ENCODE peak calls at places on chromosomes 3 and 15, in nine cellular contexts. J is type B pancreatic cell; Q is mesothelial cell of epicardium; T is heart left ventricle; V is CD4-positive, alpha-beta T cell; M is PC-9; Y is glutamatergic neuron; A is WTC11; C is uterus. W is an unnamed sample.
A peak's percentile ranks its signal among the peaks of the same experiment; 100 is the strongest.

GRCh38 chr15:34119291-34119690 is 17.4 kb downstream of the PGBD4 start:
- DNase-seq in J (no peak), Q (no peak), T (no peak), V (no peak), M (no peak), Y (no peak), A (no peak), C (no peak), W (no peak)

GRCh38 chr15:84797212-84797611 is 19.9 kb upstream of the ALPK3 start:
- DNase-seq in J (no peak), Q (no peak), T (no peak), V (no peak), M (no peak), Y (no peak), A (no peak), C (no peak), W (no peak)

GRCh38 chr15:34223904-34224596 is 766 bp upstream of the EMC4 start:
- DNase-seq in J (no peak), Q (no peak), T (no peak), V (no peak), M (no peak), Y (no peak), A (no peak), C (no peak), W (no peak)

GRCh38 chr3:20747736-20748135 is 561.7 kb upstream of the SGO1 start:
- DNase-seq in J (no peak), Q (no peak), T (no peak), V (no peak), M (no peak), Y (no peak), A (no peak), C (no peak), W (no peak)

GRCh38 chr3:190404715-190405114 is 16.8 kb downstream of the CLDN16 start:
- DNase-seq in J (no peak), Q (no peak), T (no peak), V (no peak), M (peak; percentile 72), Y (no peak), A (no peak), C (no peak), W (no peak)

GRCh38 chr3:171458857-171459129 is 1.4 kb downstream of the TNIK start:
- DNase-seq in J (no peak), Q (no peak), T (no peak), V (no peak), M (no peak), Y (no peak), A (peak; percentile 44), C (no peak), W (no peak)

GRCh38 chr3:84223512-84223911 is 735.3 kb upstream of the CADM2 start:
- DNase-seq in J (no peak), Q (no peak), T (no peak), V (no peak), M (no peak), Y (no peak), A (no peak), C (no peak), W (no peak)

GRCh38 chr3:155704041-155704440 is 40.8 kb downstream of the PLCH1 start:
- DNase-seq in J (no peak), Q (no peak), T (no peak), V (no peak), M (no peak), Y (no peak), A (no peak), C (no peak), W (no peak)

GRCh38 chr3:197421021-197421420 is 122.6 kb upstream of the DLG1 start:
- DNase-seq in J (no peak), Q (no peak), T (no peak), V (no peak), M (no peak), Y (no peak), A (no peak), C (no peak), W (no peak)

GRCh38 chr3:28856796-28857195 is 424.1 kb upstream of the RBMS3 start:
- DNase-seq in J (no peak), Q (no peak), T (no peak), V (no peak), M (no peak), Y (no peak), A (no peak), C (no peak), W (no peak)

GRCh38 chr15:51401872-51402517 is 60.5 kb downstream of the GLDN start:
- DNase-seq in J (no peak), Q (no peak), T (peak; percentile 40), V (no peak), M (no peak), Y (peak; percentile 62), A (peak; percentile 76), C (no peak), W (no peak)

DNA sequence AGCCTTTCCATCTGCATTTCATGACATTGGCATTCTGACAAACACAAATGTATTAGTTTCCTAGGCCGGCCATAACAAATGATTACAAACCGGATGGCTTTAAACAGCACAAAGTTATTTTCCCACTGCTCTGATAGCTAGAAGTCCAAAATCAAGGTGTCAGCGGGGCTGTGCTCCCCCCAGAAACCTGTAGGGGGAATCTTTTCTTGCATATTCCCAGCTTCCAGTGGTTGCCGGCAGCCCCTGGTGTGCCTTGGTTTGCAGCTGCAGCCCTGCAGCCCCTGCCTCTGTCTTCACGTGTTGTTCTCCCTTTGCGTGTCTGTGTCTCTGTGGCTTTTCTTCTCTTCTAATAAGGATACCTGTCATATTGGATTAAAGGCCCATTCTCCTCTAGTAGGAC is 79.0 kb upstream of the CDV3 start:
- DNase-seq in J (no peak), Q (no peak), T (no peak), V (no peak), M (no peak), Y (peak; percentile 39), A (peak; percentile 73), C (no peak), W (no peak)
- TF ChIP-seq CTCF in J (peak; percentile 64), Q (peak; percentile 22), T (peak; percentile 10), V (no peak), M (peak; percentile 31), Y (peak; percentile 63), A (peak; percentile 58), C (no peak), W (no peak)

GRCh38 chr3:151085889-151086483 is 522 bp downstream of the MED12L start:
- DNase-seq in J (peak; percentile 77), Q (peak; percentile 27), T (peak; percentile 26), V (no peak), M (no peak), Y (peak; percentile 75), A (peak; percentile 57), C (peak; percentile 23), W (no peak)

GRCh38 chr3:151086484-151087456 is 1.3 kb downstream of the MED12L start:
- DNase-seq in J (peak; percentile 79), Q (peak; percentile 72), T (peak; percentile 77), V (peak; percentile 33), M (peak; percentile 62), Y (peak; percentile 85), A (peak; percentile 77), C (peak; percentile 68), W (no peak)

GRCh38 chr3:151082880-151083838 is 2.3 kb upstream of the MED12L start:
- DNase-seq in J (no peak), Q (no peak), T (no peak), V (no peak), M (no peak), Y (no peak), A (no peak), C (no peak), W (no peak)

GRCh38 chr3:151084893-151085226 is 604 bp upstream of the MED12L start:
- DNase-seq in J (no peak), Q (no peak), T (no peak), V (no peak), M (no peak), Y (no peak), A (no peak), C (no peak), W (no peak)

DNA sequence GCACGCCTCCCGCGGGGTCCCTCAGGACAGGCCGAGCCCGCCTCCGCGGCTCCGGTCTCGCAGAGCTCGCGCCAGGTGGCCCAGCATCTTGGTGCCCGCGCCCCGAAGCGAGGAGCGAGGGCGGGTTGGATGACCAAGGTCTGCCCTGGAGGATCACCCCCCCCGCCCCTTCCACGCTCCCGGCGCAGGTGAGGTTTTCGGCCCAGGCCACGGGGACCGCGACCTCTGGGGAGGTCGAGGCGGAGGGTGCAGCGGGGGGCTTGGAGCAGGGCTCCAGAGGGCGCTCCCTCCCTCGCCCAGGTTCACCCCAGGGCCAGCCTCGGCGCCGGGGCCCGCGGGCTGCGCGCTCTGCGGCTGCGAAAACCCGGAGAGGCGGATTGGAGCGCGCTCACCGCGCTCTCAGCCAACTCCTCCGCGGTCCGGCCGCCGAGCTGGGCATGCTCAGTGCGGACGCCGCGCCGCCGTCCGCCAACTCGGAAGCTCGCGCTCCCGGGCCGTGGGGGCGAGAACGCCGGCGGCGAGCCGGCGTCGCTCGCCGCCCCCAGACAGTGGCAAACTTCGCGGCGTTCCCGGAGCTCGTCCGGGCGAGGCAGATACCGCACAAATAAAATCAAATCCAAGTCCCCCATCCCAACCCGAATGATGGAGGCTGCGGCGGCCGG is at the start of gene MED12L:
- DNase-seq in J (peak; percentile 85), Q (peak; percentile 65), T (peak; percentile 78), V (peak; percentile 1), M (peak; percentile 42), Y (peak; percentile 88), A (peak; percentile 83), C (peak; percentile 72), W (no peak)
- TF ChIP-seq CTCF in J (no peak), Q (no peak), T (no peak), V (no peak), M (peak; percentile 26), Y (no peak), A (no peak), C (no peak), W (no peak)

GRCh38 chr3:89049119-89049518 is 58.3 kb upstream of the EPHA3 start:
- DNase-seq in J (no peak), Q (no peak), T (no peak), V (no peak), M (no peak), Y (no peak), A (peak; percentile 62), C (no peak), W (no peak)
- TF ChIP-seq CTCF in J (peak; percentile 56), Q (no peak), T (no peak), V (no peak), M (no peak), Y (peak; percentile 44), A (peak; percentile 20), C (no peak), W (no peak)

GRCh38 chr3:128794788-128795649 is 69.0 kb downstream of the RAB7A start:
- DNase-seq in J (no peak), Q (no peak), T (peak; percentile 59), V (peak; percentile 62), M (no peak), Y (peak; percentile 68), A (peak; percentile 69), C (peak; percentile 43), W (no peak)
- TF ChIP-seq CTCF in J (peak; percentile 86), Q (peak; percentile 85), T (peak; percentile 82), V (peak; percentile 77), M (peak; percentile 85), Y (peak; percentile 83), A (peak; percentile 80), C (peak; percentile 74), W (no peak)

DNA sequence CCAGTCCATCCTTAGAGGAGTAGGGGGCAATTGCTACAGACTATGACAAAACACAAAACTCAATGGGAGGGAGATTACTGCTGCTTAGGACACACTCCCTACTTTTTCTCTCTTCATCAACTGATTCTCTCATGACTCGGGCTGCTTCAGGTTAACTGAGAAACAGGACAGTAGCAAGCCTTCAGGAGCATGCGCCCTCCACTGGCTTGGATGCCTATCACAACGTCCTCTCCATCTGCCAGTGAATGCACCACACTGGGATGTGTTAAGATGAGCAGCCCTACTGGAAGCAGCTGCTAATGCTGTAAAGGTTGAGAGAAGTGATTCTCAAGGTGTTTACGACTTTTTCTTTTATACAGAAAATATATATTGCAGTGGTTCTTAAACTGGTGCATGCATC is 542.3 kb downstream of the EDEM1 start:
- DNase-seq in J (no peak), Q (no peak), T (no peak), V (no peak), M (no peak), Y (no peak), A (peak; percentile 13), C (no peak), W (no peak)
- TF ChIP-seq CTCF in J (no peak), Q (no peak), T (no peak), V (no peak), M (no peak), Y (no peak), A (no peak), C (no peak), W (no peak)